ENCODE peak calls at places on chromosomes 5 and 9, in eight cellular contexts. I is heart left ventricle, M is GM10248, E is BJ, L is endothelial cell, U is AG04450, Z is fibroblast of mammary gland, J is progenitor cell of endocrine pancreas. R is an unnamed sample.
A peak's percentile ranks its signal among the peaks of the same experiment; 100 is the strongest.

GRCh38 chr5:110085826-110086225 is 396.1 kb downstream of the MAN2A1 start:
- DNase-seq in I (no peak), M (no peak), E (no peak), L (no peak), U (no peak), Z (no peak), J (no peak), R (no peak)

GRCh38 chr9:16205455-16205854 is 652.6 kb downstream of the CCDC171 start:
- DNase-seq in I (no peak), M (no peak), E (no peak), L (no peak), U (no peak), Z (peak; percentile 94), J (no peak), R (no peak)

GRCh38 chr5:124906339-124907097 is 160.1 kb upstream of the ZNF608 start:
- DNase-seq in I (peak; percentile 81), M (no peak), E (peak; percentile 53), L (peak; percentile 4), U (peak; percentile 26), Z (peak; percentile 86), J (no peak), R (peak; percentile 28)

GRCh38 chr9:32292611-32293010 is 91.8 kb upstream of the ACO1 start:
- DNase-seq in I (no peak), M (no peak), E (no peak), L (no peak), U (no peak), Z (no peak), J (no peak), R (no peak)

GRCh38 chr9:18379073-18379811 is 94.7 kb upstream of the ADAMTSL1 start:
- DNase-seq in I (no peak), M (no peak), E (peak; percentile 50), L (no peak), U (peak; percentile 82), Z (peak; percentile 84), J (no peak), R (no peak)

GRCh38 chr5:13994606-13995336 is 50.3 kb upstream of the DNAH5 start:
- DNase-seq in I (no peak), M (no peak), E (no peak), L (no peak), U (peak; percentile 85), Z (peak; percentile 37), J (no peak), R (no peak)

GRCh38 chr5:123012321-123012720 is 24.2 kb downstream of the PPIC start:
- DNase-seq in I (no peak), M (no peak), E (no peak), L (no peak), U (no peak), Z (peak; percentile 25), J (no peak), R (no peak)

GRCh38 chr9:14347408-14348224 is 33.7 kb upstream of the NFIB start:
- DNase-seq in I (peak; percentile 67), M (no peak), E (no peak), L (peak; percentile 63), U (no peak), Z (no peak), J (no peak), R (no peak)

GRCh38 chr5:67360047-67360446 is 163.4 kb upstream of the CD180 start:
- DNase-seq in I (no peak), M (no peak), E (no peak), L (no peak), U (no peak), Z (no peak), J (no peak), R (no peak)

DNA sequence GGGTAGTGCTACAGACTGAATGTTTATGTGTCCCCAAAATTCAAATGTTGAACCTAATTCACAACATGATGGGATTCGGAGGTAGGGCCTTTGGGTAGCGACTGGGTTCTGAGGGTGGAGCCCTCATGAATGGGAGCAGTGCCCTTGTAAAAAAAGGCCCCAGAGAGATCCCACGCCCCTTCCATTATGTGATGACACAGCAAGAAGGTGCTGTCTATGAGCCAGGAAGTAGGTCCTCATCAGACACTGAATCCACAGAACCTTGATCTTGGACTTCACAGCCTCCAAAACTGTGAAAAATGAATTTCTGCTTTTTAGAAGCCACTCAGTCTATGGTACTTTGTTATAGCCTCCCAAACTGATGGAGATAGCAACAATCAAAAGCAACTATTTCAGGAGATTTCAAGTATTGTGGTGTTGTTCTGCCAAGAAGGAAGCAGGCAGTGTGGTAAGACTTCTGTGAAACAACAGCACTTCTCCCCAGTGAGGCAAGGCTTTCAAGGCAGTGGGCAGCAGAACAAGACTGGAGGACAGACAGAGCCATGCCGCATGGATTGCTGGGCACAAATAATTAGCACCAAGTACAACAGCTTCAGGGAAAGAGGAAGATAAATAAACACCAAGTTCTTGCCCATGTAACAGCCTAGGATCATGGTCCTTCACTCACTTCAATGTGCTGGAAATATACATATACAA is 76.1 kb downstream of the OR2K2 start:
- DNase-seq in I (no peak), M (no peak), E (no peak), L (no peak), U (no peak), Z (no peak), J (no peak), R (no peak)
- TF ChIP-seq CTCF in I (no peak), M (no peak), E (no peak), L (no peak), U (no peak), Z (no peak), J (no peak), R (no peak)

GRCh38 chr5:34697308-34698108 is 41.4 kb downstream of the RAI14 start:
- DNase-seq in I (no peak), M (no peak), E (no peak), L (no peak), U (no peak), Z (no peak), J (no peak), R (no peak)
- TF ChIP-seq CTCF in I (no peak), M (no peak), E (no peak), L (no peak), U (no peak), Z (no peak), J (no peak), R (no peak)

GRCh38 chr9:73067074-73067473 is 84.6 kb upstream of the ANXA1 start:
- DNase-seq in I (no peak), M (no peak), E (no peak), L (no peak), U (no peak), Z (no peak), J (no peak), R (no peak)
- TF ChIP-seq CTCF in I (no peak), M (peak; percentile 10), E (no peak), L (no peak), U (no peak), Z (no peak), J (no peak), R (no peak)

DNA sequence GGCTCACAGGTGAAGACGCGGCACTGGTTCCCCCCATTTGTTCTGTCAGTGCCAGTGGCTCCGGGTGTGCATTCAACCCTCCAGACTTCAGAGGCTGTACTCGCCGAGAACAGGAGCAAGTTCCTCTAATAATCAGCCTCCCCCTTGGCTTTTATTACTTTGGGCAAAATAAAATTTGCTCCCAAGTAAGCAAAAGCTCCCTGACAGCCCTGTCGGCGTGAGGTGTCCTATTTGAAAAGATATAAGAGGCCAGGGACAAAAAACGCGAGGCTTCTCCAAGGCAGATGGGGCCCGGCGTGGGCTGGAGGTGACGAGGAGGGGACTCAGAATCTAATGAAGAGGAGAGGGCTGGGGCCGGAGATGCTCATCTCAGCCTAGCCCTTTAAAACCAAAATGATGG is 68.3 kb downstream of the CFAP77 start:
- DNase-seq in I (no peak), M (no peak), E (no peak), L (no peak), U (no peak), Z (no peak), J (no peak), R (no peak)
- TF ChIP-seq CTCF in I (no peak), M (no peak), E (no peak), L (no peak), U (no peak), Z (no peak), J (no peak), R (no peak)

GRCh38 chr9:130321539-130321938 is 56.0 kb downstream of the HMCN2 start:
- DNase-seq in I (no peak), M (no peak), E (no peak), L (no peak), U (no peak), Z (no peak), J (no peak), R (no peak)

GRCh38 chr9:130320697-130321080 is 55.1 kb downstream of the HMCN2 start:
- DNase-seq in I (no peak), M (no peak), E (no peak), L (no peak), U (no peak), Z (no peak), J (no peak), R (no peak)

GRCh38 chr9:130319300-130319699 is 53.7 kb downstream of the HMCN2 start:
- DNase-seq in I (no peak), M (no peak), E (no peak), L (no peak), U (no peak), Z (no peak), J (no peak), R (no peak)

GRCh38 chr9:130321082-130321481 is 55.5 kb downstream of the HMCN2 start:
- DNase-seq in I (no peak), M (no peak), E (no peak), L (no peak), U (no peak), Z (no peak), J (no peak), R (no peak)

GRCh38 chr9:130319944-130320696 is 54.6 kb downstream of the HMCN2 start:
- DNase-seq in I (no peak), M (no peak), E (no peak), L (no peak), U (no peak), Z (no peak), J (no peak), R (no peak)
- TF ChIP-seq CTCF in I (no peak), M (no peak), E (no peak), L (no peak), U (no peak), Z (no peak), J (no peak), R (no peak)

R was measured in neural crest cell.